ENCODE peak calls at places on chromosomes 16 and 17, in nine cellular contexts. J, U, A, R, I, S, Y, E and H are unnamed samples.

GRCh38 chr16:19406891-19407491 is 10.7 kb upstream of the TMC5 start:
- DNase-seq in J (no peak), U (no peak), A (no peak), R (no peak), I (no peak), S (no peak), Y (no peak), E (no peak), H (no peak)

GRCh38 chr16:30351586-30352419 is 3.3 kb downstream of the CD2BP2 start:
- DNase-seq in J (peak; percentile 39), U (peak; percentile 94), A (peak; percentile 61), R (peak; percentile 78), I (no peak), S (peak; percentile 95), Y (no peak), E (peak; percentile 86), H (peak; percentile 90)

GRCh38 chr17:80762076-80762475 is 217.4 kb downstream of the RPTOR start:
- DNase-seq in J (no peak), U (peak; percentile 46), A (no peak), R (no peak), I (no peak), S (no peak), Y (no peak), E (no peak), H (no peak)

GRCh38 chr16:47972246-47972985 is 183.4 kb downstream of the ABCC12 start:
- DNase-seq in J (no peak), U (no peak), A (no peak), R (no peak), I (no peak), S (no peak), Y (no peak), E (no peak), H (no peak)

GRCh38 chr16:30621765-30622164 is 11.6 kb upstream of the ZNF689 start:
- DNase-seq in J (no peak), U (no peak), A (no peak), R (no peak), I (no peak), S (no peak), Y (no peak), E (no peak), H (peak; percentile 7)

GRCh38 chr16:48409839-48410610 is 24.8 kb upstream of the SIAH1 start:
- DNase-seq in J (no peak), U (no peak), A (peak; percentile 68), R (no peak), I (no peak), S (peak; percentile 76), Y (no peak), E (peak; percentile 24), H (peak; percentile 96)

GRCh38 chr17:10729334-10730193 is at the start of gene TMEM220:
- DNase-seq in J (no peak), U (peak; percentile 94), A (peak; percentile 79), R (peak; percentile 66), I (peak; percentile 98), S (peak; percentile 85), Y (peak; percentile 25), E (peak; percentile 68), H (peak; percentile 59)

GRCh38 chr17:50213026-50214015 is 11.9 kb upstream of the COL1A1 start:
- DNase-seq in J (no peak), U (no peak), A (no peak), R (no peak), I (no peak), S (no peak), Y (no peak), E (no peak), H (peak; percentile 51)

GRCh38 chr17:45008191-45008590 is 40.1 kb upstream of the C1QL1 start:
- DNase-seq in J (no peak), U (no peak), A (no peak), R (no peak), I (no peak), S (no peak), Y (no peak), E (no peak), H (no peak)

GRCh38 chr17:2102931-2103398 is 48.1 kb downstream of the HIC1 start:
- DNase-seq in J (peak; percentile 15), U (peak; percentile 38), A (no peak), R (no peak), I (no peak), S (peak; percentile 43), Y (no peak), E (no peak), H (peak; percentile 90)

GRCh38 chr16:69057400-69058378 is 47.8 kb upstream of the HAS3 start:
- DNase-seq in J (peak; percentile 64), U (peak; percentile 62), A (no peak), R (peak; percentile 50), I (no peak), S (no peak), Y (peak; percentile 13), E (peak; percentile 37), H (peak; percentile 91)

DNA sequence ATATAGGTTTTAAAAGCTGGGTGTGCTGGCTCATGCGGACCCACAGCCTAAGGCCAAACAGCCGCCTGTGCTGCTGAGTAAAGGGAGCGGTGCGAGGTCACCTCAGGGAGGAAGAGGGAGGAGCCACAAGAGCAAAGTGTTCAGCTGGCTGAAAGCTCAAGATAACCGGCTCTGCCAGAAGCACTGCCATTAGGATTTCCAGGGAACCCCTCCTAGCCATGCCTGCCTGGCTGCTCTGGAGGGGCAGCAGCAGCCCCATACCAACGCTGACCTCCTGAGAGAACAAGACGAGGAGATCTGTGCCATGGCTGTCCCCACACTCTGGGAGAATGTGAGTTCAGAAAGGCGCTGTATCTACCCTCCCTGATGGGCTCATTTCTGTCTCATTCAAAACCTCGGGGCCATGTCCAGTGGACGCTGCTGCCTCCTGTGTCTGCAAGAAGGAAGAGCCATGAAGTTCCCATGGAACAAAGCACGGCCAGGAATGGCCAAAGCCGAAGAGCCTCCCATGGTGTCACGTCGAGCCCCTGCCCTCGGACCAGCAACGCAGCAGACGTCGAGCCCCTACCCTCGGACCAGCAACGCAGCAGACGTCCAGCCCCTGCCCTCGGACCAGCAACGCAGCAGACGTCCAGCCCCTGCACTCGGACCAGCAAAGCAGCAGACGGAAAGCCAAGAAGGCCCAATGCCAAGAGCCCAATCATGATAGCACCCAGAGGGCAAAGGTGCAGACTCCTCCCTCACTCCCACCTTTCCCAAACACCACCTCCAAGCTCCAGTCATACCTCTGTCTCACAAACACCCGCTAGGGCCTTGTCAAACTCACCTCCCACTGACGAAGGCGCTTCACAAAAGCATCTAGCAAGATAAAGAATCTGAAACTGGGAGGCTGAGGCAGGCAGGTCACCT is 107.0 kb downstream of the ANKRD11 start:
- DNase-seq in J (no peak), U (peak; percentile 59), A (peak; percentile 74), R (peak; percentile 40), I (no peak), S (peak; percentile 51), Y (no peak), E (no peak), H (peak; percentile 47)
- TF ChIP-seq POLR2A in J (no peak), U (no peak), A (no peak), R (no peak), I (no peak), S (no peak), Y (no peak), E (no peak), H (no peak)

DNA sequence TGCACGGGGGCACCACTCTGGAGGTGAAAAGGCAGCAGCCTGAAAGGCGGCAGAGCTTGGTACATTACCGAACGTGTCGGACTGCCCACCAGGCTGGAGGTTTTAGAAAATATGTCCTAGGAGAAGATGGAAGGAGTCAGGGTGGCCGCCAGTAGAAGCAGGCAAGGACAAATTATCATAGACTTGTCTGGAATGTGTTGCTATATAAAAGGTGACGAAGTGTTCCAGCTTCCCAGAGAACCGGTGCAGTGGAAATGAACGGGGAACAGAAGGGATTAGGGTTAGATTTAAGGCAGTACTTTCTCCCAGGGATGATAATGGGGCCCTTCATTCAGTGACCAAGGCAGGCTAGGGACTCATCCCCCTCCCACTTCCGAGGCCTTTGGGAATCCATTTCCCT is 27.4 kb downstream of the PIPOX start:
- DNase-seq in J (no peak), U (no peak), A (no peak), R (no peak), I (no peak), S (no peak), Y (no peak), E (no peak), H (no peak)
- TF ChIP-seq POLR2A in J (no peak), U (no peak), A (no peak), R (no peak), I (no peak), S (no peak), Y (no peak), E (no peak), H (no peak)

DNA sequence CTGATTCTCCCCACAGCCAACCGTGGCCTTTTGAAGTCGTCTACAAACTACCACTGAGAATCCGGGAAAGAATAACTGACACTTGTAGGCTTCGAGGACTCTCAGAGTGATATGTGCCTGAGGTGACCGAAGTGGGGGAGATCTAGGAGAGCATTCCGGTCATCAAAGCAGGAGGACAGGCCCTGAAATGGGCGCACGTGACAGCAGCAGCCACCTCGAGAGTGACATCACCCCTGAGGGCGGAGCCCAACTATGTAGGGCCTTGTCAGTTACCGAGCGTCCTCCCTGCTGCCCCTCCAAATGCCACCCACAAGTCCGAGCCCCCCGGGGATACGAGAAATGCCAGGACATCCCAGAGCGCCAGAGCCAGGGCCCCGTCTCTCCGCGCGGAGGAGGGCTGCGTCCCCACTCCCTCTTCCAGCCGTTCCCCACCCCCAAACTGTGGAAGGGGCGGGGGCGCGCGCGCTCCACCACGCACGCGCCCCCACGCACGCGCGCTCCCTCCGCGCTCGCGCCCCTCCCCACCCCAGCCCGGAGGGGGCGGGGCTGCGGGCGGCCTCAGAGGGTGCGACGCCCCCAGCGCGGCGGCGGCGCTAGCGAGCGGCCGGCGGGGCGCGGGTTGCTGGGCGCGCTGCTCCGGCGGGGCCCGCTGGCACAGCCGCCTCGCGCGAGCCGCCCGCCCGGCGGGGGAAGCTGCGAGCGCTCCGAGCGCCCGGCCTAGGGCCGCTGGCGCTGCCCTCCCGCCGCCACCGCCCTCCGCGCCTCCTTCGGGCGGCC is at the start of gene TANC2:
- DNase-seq in J (peak; percentile 84), U (peak; percentile 91), A (peak; percentile 86), R (peak; percentile 73), I (peak; percentile 96), S (peak; percentile 89), Y (peak; percentile 37), E (peak; percentile 84), H (peak; percentile 81)
- TF ChIP-seq POLR2A in J (peak; percentile 64), U (no peak), A (peak; percentile 21), R (peak; percentile 48), I (peak; percentile 12), S (no peak), Y (no peak), E (peak; percentile 31), H (no peak)

GRCh38 chr17:67414130-67414529 is 37.0 kb downstream of the PITPNC1 start:
- DNase-seq in J (no peak), U (no peak), A (no peak), R (no peak), I (no peak), S (no peak), Y (no peak), E (no peak), H (no peak)

GRCh38 chr17:67420994-67421393 is 43.9 kb downstream of the PITPNC1 start:
- DNase-seq in J (no peak), U (no peak), A (no peak), R (no peak), I (no peak), S (no peak), Y (no peak), E (no peak), H (no peak)

GRCh38 chr17:67415291-67415690 is 38.2 kb downstream of the PITPNC1 start:
- DNase-seq in J (no peak), U (no peak), A (no peak), R (peak; percentile 66), I (no peak), S (no peak), Y (no peak), E (no peak), H (no peak)

GRCh38 chr17:67414559-67414958 is 37.5 kb downstream of the PITPNC1 start:
- DNase-seq in J (no peak), U (no peak), A (no peak), R (no peak), I (no peak), S (no peak), Y (no peak), E (no peak), H (no peak)

GRCh38 chr17:67417507-67417906 is 40.4 kb downstream of the PITPNC1 start:
- DNase-seq in J (no peak), U (no peak), A (no peak), R (no peak), I (no peak), S (no peak), Y (no peak), E (no peak), H (no peak)
- TF ChIP-seq POLR2A in J (no peak), U (no peak), A (no peak), R (no peak), I (no peak), S (no peak), Y (no peak), E (no peak), H (no peak)